ENCODE peak calls at places on chromosomes 5 and 9, in six cellular contexts. G is H9, C is IMR-90, P is H1, B is neuronal stem cell, V is trophoblast cell. J is an unnamed sample.
A peak's percentile ranks its signal among the peaks of the same experiment; 100 is the strongest.

GRCh38 chr5:94181940-94182339 is 436.5 kb downstream of the KIAA0825 start:
- DNase-seq in C (peak; percentile 24), B (no peak), P (no peak), V (peak; percentile 27), G (peak; percentile 46), J (no peak)

GRCh38 chr5:178208540-178209227 is 4.4 kb downstream of the HNRNPAB start:
- DNase-seq in V (no peak), C (no peak), P (no peak), B (no peak), G (peak; percentile 27), J (peak; percentile 43)

GRCh38 chr9:126317513-126317912 is 9.1 kb upstream of the MVB12B start:
- DNase-seq in P (no peak), V (no peak), G (no peak), B (no peak), C (peak; percentile 25), J (no peak)

GRCh38 chr5:66818935-66819328 is 222.7 kb downstream of the MAST4 start:
- DNase-seq in P (no peak), V (no peak), B (no peak), C (no peak), G (no peak), J (no peak)

GRCh38 chr9:131530546-131530929 is 525 bp downstream of the UCK1 start:
- DNase-seq in G (no peak), C (peak; percentile 15), P (no peak), B (peak; percentile 18), V (peak; percentile 59), J (peak; percentile 67)

GRCh38 chr9:14715102-14715501 is 7.4 kb downstream of the CER1 start:
- DNase-seq in G (no peak), B (no peak), V (no peak), P (no peak), C (no peak), J (no peak)

GRCh38 chr9:98236881-98237487 is 18.5 kb downstream of the TBC1D2 start:
- DNase-seq in B (no peak), C (no peak), P (no peak), V (peak; percentile 23), G (no peak), J (peak; percentile 45)

GRCh38 chr5:108260105-108260857 is 121.6 kb downstream of the FBXL17 start:
- DNase-seq in G (peak; percentile 80), C (peak; percentile 85), V (peak; percentile 85), P (peak; percentile 54), B (peak; percentile 84), J (peak; percentile 81)

GRCh38 chr9:35729700-35730485 is 2.1 kb downstream of the TLN1 start:
- DNase-seq in P (no peak), B (peak; percentile 31), V (peak; percentile 63), C (peak; percentile 91), G (peak; percentile 56), J (peak; percentile 90)

GRCh38 chr5:179211076-179211475 is 134.2 kb downstream of the ADAMTS2 start:
- DNase-seq in C (peak; percentile 29), P (no peak), B (no peak), G (no peak), V (no peak), J (no peak)

GRCh38 chr5:2302169-2302568 is 419.4 kb upstream of the IRX4 start:
- DNase-seq in P (no peak), V (no peak), B (no peak), C (no peak), G (peak; percentile 21), J (no peak)

GRCh38 chr9:5910413-5911057 is 19.8 kb downstream of the MLANA start:
- DNase-seq in B (no peak), P (no peak), V (no peak), C (no peak), G (no peak), J (no peak)

GRCh38 chr9:128523199-128523925 is 18.8 kb downstream of the GLE1 start:
- DNase-seq in C (peak; percentile 67), G (peak; percentile 34), P (no peak), V (no peak), B (no peak), J (peak; percentile 29)

GRCh38 chr9:79134654-79135053 is 437.1 kb upstream of the TLE4 start:
- DNase-seq in P (peak; percentile 33), B (peak; percentile 31), G (peak; percentile 66), V (no peak), C (peak; percentile 12), J (peak; percentile 12)

GRCh38 chr9:125142560-125143376 is 560 bp downstream of the SCAI start:
- DNase-seq in V (no peak), C (no peak), P (no peak), B (no peak), G (peak; percentile 31), J (no peak)

GRCh38 chr5:81601912-81602311 is 149.0 kb downstream of the SSBP2 start:
- DNase-seq in B (no peak), P (no peak), G (no peak), V (no peak), C (peak; percentile 36), J (peak; percentile 40)

GRCh38 chr9:77997611-77998349 is 33.8 kb downstream of the GNAQ start:
- DNase-seq in P (no peak), V (no peak), B (no peak), G (no peak), C (peak; percentile 34), J (peak; percentile 64)

GRCh38 chr9:4435197-4435596 is 55.1 kb upstream of the SLC1A1 start:
- DNase-seq in B (no peak), G (no peak), P (no peak), V (peak; percentile 59), C (peak; percentile 23), J (peak; percentile 81)

GRCh38 chr5:100746730-100747129 is 156.4 kb downstream of the ST8SIA4 start:
- DNase-seq in B (no peak), C (no peak), G (no peak), V (no peak), P (no peak), J (no peak)

GRCh38 chr5:10576790-10577189 is 12.9 kb downstream of the ANKRD33B start:
- DNase-seq in B (no peak), V (no peak), G (no peak), C (no peak), P (no peak), J (no peak)

GRCh38 chr9:86893811-86894490 is 53.4 kb downstream of the GAS1 start:
- DNase-seq in V (peak; percentile 48), C (no peak), P (no peak), B (no peak), G (peak; percentile 78), J (no peak)

GRCh38 chr5:76794871-76795270 is 24.0 kb upstream of the F2RL1 start:
- DNase-seq in G (no peak), P (no peak), C (peak; percentile 61), V (no peak), B (no peak), J (peak; percentile 41)

GRCh38 chr9:1007312-1007711 is 30.9 kb downstream of the DMRT3 start:
- DNase-seq in P (no peak), G (no peak), C (no peak), V (no peak), B (no peak), J (no peak)

GRCh38 chr5:135826994-135827671 is 7.3 kb upstream of the SLC25A48 start:
- DNase-seq in G (no peak), C (no peak), V (no peak), B (no peak), P (no peak), J (no peak)

GRCh38 chr9:38019731-38020130 is 49.3 kb downstream of the SHB start:
- DNase-seq in B (no peak), G (no peak), C (peak; percentile 44), V (no peak), P (no peak), J (no peak)

GRCh38 chr5:75012748-75013147 is 39.6 kb downstream of the GCNT4 start:
- DNase-seq in C (no peak), B (no peak), P (no peak), V (no peak), G (no peak), J (no peak)

GRCh38 chr5:139863361-139863760 is 67.8 kb downstream of the PSD2 start:
- DNase-seq in G (no peak), C (no peak), B (no peak), V (no peak), P (no peak), J (no peak)

GRCh38 chr5:119313876-119314605 is 41.8 kb upstream of the TNFAIP8 start:
- DNase-seq in P (no peak), G (no peak), B (no peak), V (no peak), C (no peak), J (no peak)

GRCh38 chr5:127409236-127409921 is 108.1 kb upstream of the PRRC1 start:
- DNase-seq in B (no peak), V (no peak), C (no peak), P (no peak), G (no peak), J (no peak)

GRCh38 chr9:120841930-120842684 is 615 bp downstream of the PSMD5 start:
- DNase-seq in C (peak; percentile 5), P (no peak), V (peak; percentile 25), G (no peak), B (peak; percentile 23), J (peak; percentile 20)

GRCh38 chr9:129720181-129720864 is 32.5 kb downstream of the PTGES start:
- DNase-seq in V (peak; percentile 65), C (no peak), B (no peak), G (peak; percentile 86), P (no peak), J (no peak)

GRCh38 chr9:79610019-79610760 is 38.4 kb downstream of the TLE4 start:
- DNase-seq in B (peak; percentile 52), P (no peak), V (no peak), C (peak; percentile 45), G (no peak), J (peak; percentile 26)

GRCh38 chr9:101977614-101978210 is 239.3 kb upstream of the GRIN3A start:
- DNase-seq in C (peak; percentile 12), V (peak; percentile 51), P (no peak), B (no peak), G (no peak), J (peak; percentile 14)

GRCh38 chr5:111756701-111757581 is at the start of gene NREP:
- DNase-seq in V (peak; percentile 92), P (no peak), B (peak; percentile 85), C (peak; percentile 97), G (peak; percentile 77), J (peak; percentile 99)
- H3K4me1 ChIP-seq in V (no peaks in the 10 kb centered on the region), P (no peaks in the 10 kb centered on the region), B (peaks cover 13% of the 10 kb centered on the region), C (peaks cover 2% of the 10 kb centered on the region), G (no peaks in the 10 kb centered on the region), J (peaks cover 3% of the 10 kb centered on the region)

GRCh38 chr5:80592105-80592504 is 22.0 kb upstream of the ANKRD34B start:
- DNase-seq in V (peak; percentile 5), G (no peak), C (no peak), B (no peak), P (no peak), J (no peak)
- H4K91ac ChIP-seq in V (no peak overlapping the region), G (no peak overlapping the region), C (no peak overlapping the region), B (no peak overlapping the region), P (no peak overlapping the region), J (no peak overlapping the region)

DNA sequence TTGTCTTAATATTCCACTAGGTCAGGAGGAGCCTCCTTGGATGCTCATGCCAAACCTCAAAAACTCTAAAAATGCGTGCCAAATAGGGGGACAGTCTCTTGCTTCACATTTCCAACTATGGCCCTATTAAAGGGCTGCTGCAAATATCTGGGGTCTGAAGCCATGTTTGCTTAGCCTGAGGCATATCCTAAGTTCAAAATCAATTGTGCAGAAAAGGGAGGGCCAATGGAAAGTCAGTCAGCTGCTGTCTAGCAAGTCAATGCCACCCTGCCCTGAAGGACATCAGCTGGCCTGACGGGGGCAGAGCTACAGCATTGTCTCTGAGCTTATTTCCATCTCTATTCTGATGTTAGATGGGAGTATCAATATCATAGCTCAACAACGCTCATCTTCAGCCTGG is 93.6 kb downstream of the SH3TC2 start:
- DNase-seq in B (no peak), V (no peak), P (no peak), C (no peak), G (no peak), J (no peak)
- H3K4me1 ChIP-seq in B (no peaks in the 10 kb centered on the region), V (peaks cover 3% of the 10 kb centered on the region), P (no peaks in the 10 kb centered on the region), C (peaks cover 23% of the 10 kb centered on the region), G (peaks cover 5% of the 10 kb centered on the region), J (peaks cover 18% of the 10 kb centered on the region)

GRCh38 chr9:117462926-117463325 is 48.1 kb upstream of the ASTN2 start:
- DNase-seq in P (no peak), G (no peak), V (no peak), B (no peak), C (no peak), J (no peak)
- H4K91ac ChIP-seq in P (no peak overlapping the region), G (no peak overlapping the region), V (no peak overlapping the region), B (no peak overlapping the region), C (no peak overlapping the region), J (no peak overlapping the region)

J was measured in mesenchymal stem cell.